ENCODE peak calls at places on chromosomes 5 and 9, in four cellular contexts. K is IMR-90, L is H9, A is H1. X is an unnamed sample.

GRCh38 chr9:85547574-85547973 is 194.2 kb downstream of the AGTPBP1 start:
- DNase-seq in L (no peak), A (no peak), K (no peak), X (no peak)

GRCh38 chr5:98933446-98934072 is 4.8 kb upstream of the CHD1 start:
- DNase-seq in A (no peak), L (no peak), K (no peak), X (no peak)

GRCh38 chr5:180085837-180086236 is 14.3 kb upstream of the RNF130 start:
- DNase-seq in A (no peak), L (peak; percentile 74), K (no peak), X (peak; percentile 71)

GRCh38 chr9:132572921-132573320 is 9.5 kb upstream of the BARHL1 start:
- DNase-seq in A (no peak), L (peak; percentile 62), K (no peak), X (peak; percentile 68)

GRCh38 chr9:16986441-16987387 is 116.2 kb upstream of the BNC2 start:
- DNase-seq in K (peak; percentile 80), L (no peak), A (no peak), X (no peak)

GRCh38 chr5:124030043-124030461 is 518.1 kb downstream of the CSNK1G3 start:
- DNase-seq in K (no peak), L (no peak), A (no peak), X (no peak)

GRCh38 chr5:57698785-57699184 is 216.2 kb upstream of the ACTBL2 start:
- DNase-seq in K (no peak), A (no peak), L (peak; percentile 47), X (peak; percentile 97)

GRCh38 chr5:76083555-76084495 is 642 bp downstream of the SV2C start:
- DNase-seq in A (peak; percentile 74), L (peak; percentile 75), K (no peak), X (peak; percentile 76)

GRCh38 chr9:126056312-126057021 is 270.2 kb upstream of the MVB12B start:
- DNase-seq in K (no peak), L (no peak), A (no peak), X (no peak)

GRCh38 chr5:38316544-38317224 is 58.3 kb downstream of the EGFLAM start:
- DNase-seq in L (no peak), A (no peak), K (peak; percentile 44), X (no peak)

GRCh38 chr9:137763271-137763955 is 114.2 kb upstream of the CACNA1B start:
- DNase-seq in L (no peak), K (no peak), A (no peak), X (no peak)

GRCh38 chr5:39427225-39427624 is 2.4 kb upstream of the DAB2 start:
- DNase-seq in K (peak; percentile 66), L (no peak), A (no peak), X (no peak)

GRCh38 chr5:997711-998110 is 10.9 kb upstream of the NKD2 start:
- DNase-seq in A (no peak), L (no peak), K (no peak), X (no peak)

GRCh38 chr5:125891326-125891725 is 531.9 kb upstream of the GRAMD2B start:
- DNase-seq in L (no peak), K (no peak), A (no peak), X (no peak)

GRCh38 chr9:81599837-81600236 is 89.5 kb downstream of the TLE1 start:
- DNase-seq in L (no peak), K (no peak), A (no peak), X (no peak)

GRCh38 chr5:90480699-90481098 is 6.0 kb downstream of the POLR3G start:
- DNase-seq in A (no peak), L (no peak), K (peak; percentile 47), X (no peak)
- H3K56ac ChIP-seq in A (no peak overlapping the region), L (no peak overlapping the region), K (no peak overlapping the region), X (no peak overlapping the region)

DNA sequence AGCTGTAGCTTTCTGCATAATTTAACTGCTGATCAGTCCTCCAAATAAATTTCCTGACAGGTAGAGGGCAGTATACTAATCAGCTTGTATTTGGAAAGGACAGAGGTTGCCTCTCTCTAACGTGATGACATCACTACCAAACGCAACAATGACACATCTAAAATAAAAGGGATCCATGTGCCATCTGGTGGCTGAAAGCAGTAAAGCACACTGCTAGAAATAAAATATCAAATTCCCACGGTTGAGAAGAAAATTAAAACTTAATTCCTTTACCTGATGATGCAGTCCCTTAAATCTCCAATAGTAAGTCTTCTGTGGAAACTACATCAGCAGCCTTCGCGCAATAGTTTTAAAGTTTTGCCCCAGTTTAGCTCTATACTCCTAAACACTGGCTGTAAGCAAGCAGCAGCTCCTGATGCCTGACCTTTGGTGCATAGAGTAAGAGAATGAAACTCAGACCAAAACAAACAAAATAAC is 54.5 kb downstream of the DIAPH1 start:
- DNase-seq in A (peak; percentile 56), K (peak; percentile 97), L (peak; percentile 67), X (peak; percentile 99)
- H3K9ac ChIP-seq in A (no peak overlapping the region), K (no peak overlapping the region), L (no peak overlapping the region), X (peak overlapping the region; percentile 44)

DNA sequence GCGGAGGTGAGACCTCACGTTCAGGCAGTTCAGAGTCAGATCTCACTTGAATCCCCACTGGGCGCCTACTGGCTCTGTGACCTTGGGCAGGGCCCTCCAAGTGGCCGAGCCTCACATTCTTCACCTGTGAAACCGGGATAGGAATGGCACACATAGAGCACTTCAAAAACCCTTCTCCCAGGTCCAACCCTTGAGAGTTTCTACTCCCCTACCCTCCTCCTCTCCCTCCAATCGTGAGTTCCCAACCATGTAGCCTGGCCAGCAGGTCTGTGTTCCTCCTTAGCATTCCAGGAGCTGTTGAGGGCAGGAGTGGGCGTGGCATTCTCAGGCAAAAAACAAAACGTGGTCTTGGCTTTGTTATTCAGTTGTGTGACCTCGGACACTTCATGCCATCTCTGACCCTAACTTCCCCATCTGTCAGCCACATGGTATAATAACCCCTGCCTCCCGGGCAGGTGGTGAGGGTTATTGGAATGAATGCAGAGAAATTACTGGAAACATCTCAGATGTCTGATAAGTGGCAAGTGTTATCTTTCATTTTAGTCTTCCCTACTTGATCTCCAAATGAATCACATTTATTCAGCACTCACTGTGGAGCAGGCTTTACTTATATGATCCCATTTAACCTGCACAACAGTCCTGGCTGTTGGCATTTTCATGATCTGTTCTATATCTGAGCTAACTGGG is 112.8 kb upstream of the BOD1 start:
- DNase-seq in L (peak; percentile 46), K (no peak), A (no peak), X (peak; percentile 44)
- H3K23ac ChIP-seq in L (no peak overlapping the region), K (no peak overlapping the region), A (no peak overlapping the region), X (no peak overlapping the region)

GRCh38 chr5:140113180-140113698 is 670 bp upstream of the PURA start:
- DNase-seq in A (peak; percentile 75), L (peak; percentile 72), K (no peak), X (peak; percentile 52)
- H3K56ac ChIP-seq in A (no peak overlapping the region), L (no peak overlapping the region), K (peak overlapping the region; percentile 81), X (peak overlapping the region; percentile 86)

DNA sequence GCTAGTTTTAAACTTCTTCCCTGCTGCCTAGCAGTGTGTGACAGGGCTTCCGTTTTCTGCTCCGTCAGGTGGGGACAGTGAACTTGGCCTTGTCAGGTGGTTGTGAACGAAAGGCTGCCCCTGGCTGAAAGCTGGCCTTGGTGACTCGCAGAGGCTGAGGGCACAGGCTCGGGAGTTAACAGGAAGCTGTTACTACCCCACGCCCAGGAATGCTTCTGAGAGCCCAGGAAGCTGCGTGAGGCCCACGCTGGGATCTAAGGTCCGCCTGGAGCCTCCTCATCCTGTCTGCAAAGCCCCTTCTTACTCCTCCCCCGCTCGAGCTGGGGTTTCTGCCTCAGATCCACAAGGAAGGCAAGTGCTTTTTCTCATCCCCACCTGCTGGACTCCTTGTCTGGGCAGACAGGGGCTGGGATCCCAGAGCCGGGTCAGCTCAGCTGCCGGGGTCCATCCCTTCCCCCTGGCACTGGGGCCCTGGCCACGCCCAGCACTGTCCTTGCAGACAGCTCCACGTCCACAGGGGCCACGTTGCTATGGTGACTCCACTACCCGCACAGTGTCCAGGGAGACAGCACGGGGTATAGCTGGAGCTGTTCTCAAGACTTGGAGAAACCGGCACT is 124.7 kb upstream of the TBC1D2 start:
- DNase-seq in A (peak; percentile 55), L (peak; percentile 62), K (peak; percentile 65), X (peak; percentile 90)
- H3K9ac ChIP-seq in A (no peak overlapping the region), L (no peak overlapping the region), K (peak overlapping the region; percentile 65), X (peak overlapping the region; percentile 8)

GRCh38 chr9:121189660-121190059 is 12.0 kb downstream of the RAB14 start:
- DNase-seq in L (no peak), K (no peak), A (no peak), X (no peak)
- H3K23ac ChIP-seq in L (no peak overlapping the region), K (no peak overlapping the region), A (no peak overlapping the region), X (no peak overlapping the region)

DNA sequence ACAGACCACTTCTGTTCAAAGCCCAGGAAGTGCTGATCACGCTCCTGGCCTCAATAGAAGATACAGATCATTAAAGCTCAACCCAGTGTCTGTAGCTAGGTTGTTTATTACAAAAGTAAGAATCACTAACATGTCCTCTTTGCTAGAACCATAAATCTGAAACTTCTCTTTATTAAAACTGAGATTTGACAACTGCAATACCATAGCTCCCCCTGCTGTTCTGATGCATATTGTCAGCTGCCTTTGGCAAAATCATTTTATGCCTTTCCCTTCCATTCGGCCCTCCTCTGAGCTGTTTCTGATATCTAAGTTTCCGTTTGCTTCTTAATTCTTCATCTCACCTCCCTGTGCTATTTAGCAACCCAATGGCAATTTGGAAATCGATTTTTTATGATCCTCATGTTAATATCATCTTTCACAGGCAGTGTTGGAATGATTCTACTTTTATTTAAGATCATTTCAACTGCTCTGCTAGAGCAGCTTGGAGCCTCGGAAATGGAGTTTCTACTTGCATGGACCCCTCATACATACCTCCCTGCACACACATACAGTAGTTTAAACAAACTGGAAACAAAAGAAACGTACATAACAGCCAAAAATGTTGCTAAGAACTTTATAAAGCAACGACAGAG is 998.8 kb downstream of the MAT2B start:
- DNase-seq in K (peak; percentile 69), L (peak; percentile 35), A (peak; percentile 61), X (peak; percentile 59)
- H3K56ac ChIP-seq in K (no peak overlapping the region), L (no peak overlapping the region), A (no peak overlapping the region), X (no peak overlapping the region)

GRCh38 chr5:141680751-141681201 is 1.3 kb downstream of the ARAP3 start:
- DNase-seq in L (peak; percentile 97), A (peak; percentile 77), K (peak; percentile 41), X (peak; percentile 98)
- H3K9ac ChIP-seq in L (no peak overlapping the region), A (no peak overlapping the region), K (peak overlapping the region; percentile 73), X (peak overlapping the region; percentile 98)

X was measured in mesendoderm.